ENCODE peak calls at places on chromosomes 13 and 19, in six cellular contexts. E is A549, H is K562, B is transverse colon, X is suprapubic skin, Z is tibial nerve. Q is an unnamed sample.

GRCh38 chr13:74586839-74587238 is 452.6 kb upstream of the KLF12 start:
- DNase-seq in E (no peak), H (no peak), B (no peak), X (no peak), Z (no peak), Q (no peak)

GRCh38 chr19:11949201-11949600 is 15.6 kb upstream of the ZNF763 start:
- DNase-seq in X (no peak), E (no peak), H (no peak), B (no peak), Z (no peak), Q (no peak)

GRCh38 chr19:42032428-42032827 is 37.6 kb downstream of the GRIK5 start:
- DNase-seq in X (no peak), H (no peak), B (no peak), E (no peak), Z (no peak), Q (no peak)

GRCh38 chr13:21603531-21604448 is at the start of gene MICU2:
- DNase-seq in Z (peak), E (peak), X (peak), H (peak), B (peak), Q (peak)

GRCh38 chr19:3061214-3062161 is 807 bp downstream of the TLE5 start:
- DNase-seq in X (no peak), Z (no peak), E (no peak), H (peak), B (peak), Q (peak)

GRCh38 chr13:59425211-59425721 is 738.5 kb downstream of the DIAPH3 start:
- DNase-seq in H (no peak), E (no peak), X (no peak), Z (no peak), B (no peak), Q (no peak)

GRCh38 chr13:101490400-101491015 is 38.0 kb downstream of the ITGBL1 start:
- DNase-seq in X (no peak), H (no peak), Z (no peak), E (no peak), B (no peak), Q (no peak)

GRCh38 chr13:24362435-24362951 is 53.1 kb downstream of the C1QTNF9 start:
- DNase-seq in X (no peak), H (no peak), Z (no peak), B (no peak), E (no peak), Q (no peak)

GRCh38 chr19:10418281-10419199 is 1.8 kb upstream of the PDE4A start:
- DNase-seq in X (no peak), E (peak), H (peak), Z (no peak), B (no peak), Q (no peak)

GRCh38 chr19:19021115-19021514 is 12.2 kb downstream of the SUGP2 start:
- DNase-seq in E (no peak), Z (no peak), B (no peak), H (no peak), X (no peak), Q (no peak)

GRCh38 chr13:113769106-113769505 is 10.1 kb downstream of the TMEM255B start:
- DNase-seq in X (no peak), Z (no peak), E (no peak), H (no peak), B (no peak), Q (no peak)

GRCh38 chr13:110042253-110042652 is 255.9 kb upstream of the IRS2 start:
- DNase-seq in B (no peak), Z (no peak), H (no peak), E (no peak), X (no peak), Q (no peak)

GRCh38 chr19:44212865-44213346 is 574 bp downstream of the ZNF227 start:
- DNase-seq in B (no peak), H (peak), E (peak), Z (no peak), X (no peak), Q (peak)

GRCh38 chr13:114067886-114068722 is 64.3 kb downstream of the RASA3 start:
- DNase-seq in B (peak), E (no peak), X (peak), Z (no peak), H (no peak), Q (no peak)

GRCh38 chr19:44855606-44856005 is 9.5 kb downstream of the NECTIN2 start:
- DNase-seq in E (no peak), X (no peak), B (no peak), H (no peak), Z (no peak), Q (no peak)

GRCh38 chr19:48713041-48713863 is 6.3 kb downstream of the MAMSTR start:
- DNase-seq in B (no peak), E (peak), H (peak), X (no peak), Z (no peak), Q (peak)

GRCh38 chr13:106503730-106504129 is 31.7 kb downstream of the EFNB2 start:
- DNase-seq in H (no peak), E (no peak), Z (no peak), X (no peak), B (no peak), Q (no peak)

GRCh38 chr19:41944336-41944735 is 14.8 kb downstream of the RABAC1 start:
- DNase-seq in H (no peak), Z (no peak), X (no peak), E (no peak), B (no peak), Q (no peak)

GRCh38 chr13:26722321-26722720 is 38.3 kb downstream of the GPR12 start:
- DNase-seq in E (no peak), X (no peak), B (no peak), Z (no peak), H (no peak), Q (no peak)

GRCh38 chr19:27676334-27676733 is 1536.6 kb downstream of the UQCRFS1 start:
- DNase-seq in Z (no peak), X (peak), E (no peak), H (no peak), B (no peak), Q (no peak)

GRCh38 chr19:48450441-48450840 is 4.7 kb downstream of the GRWD1 start:
- DNase-seq in H (no peak), Z (no peak), B (no peak), E (no peak), X (no peak), Q (no peak)

GRCh38 chr19:23561341-23561740 is 125.7 kb downstream of the ZNF675 start:
- DNase-seq in X (no peak), E (no peak), Z (no peak), B (no peak), H (no peak), Q (no peak)

GRCh38 chr13:28624707-28625432 is 34.1 kb upstream of the POMP start:
- DNase-seq in E (no peak), X (no peak), B (no peak), Z (no peak), H (no peak), Q (no peak)

GRCh38 chr13:79642596-79642995 is 161.6 kb downstream of the NDFIP2 start:
- DNase-seq in H (no peak), B (no peak), X (no peak), Z (no peak), E (no peak), Q (no peak)

GRCh38 chr13:52348081-52348480 is 57.9 kb downstream of the THSD1 start:
- DNase-seq in X (no peak), Z (no peak), E (peak), B (no peak), H (no peak), Q (no peak)

GRCh38 chr13:44703371-44703770 is 127.2 kb upstream of the TSC22D1 start:
- DNase-seq in H (no peak), B (no peak), X (no peak), Z (no peak), E (no peak), Q (no peak)

GRCh38 chr13:79212064-79212619 is 193.9 kb downstream of the RBM26 start:
- DNase-seq in B (no peak), X (no peak), Z (no peak), E (no peak), H (no peak), Q (no peak)

GRCh38 chr13:102729560-102730275 is 34.9 kb upstream of the METTL21C start:
- DNase-seq in Z (no peak), X (no peak), B (no peak), E (peak), H (no peak), Q (no peak)

GRCh38 chr13:19993024-19993423 is 34.5 kb downstream of the ZMYM2 start:
- DNase-seq in Z (no peak), E (no peak), B (no peak), X (no peak), H (no peak), Q (no peak)

GRCh38 chr13:23642110-23642509 is 71.9 kb downstream of the TNFRSF19 start:
- DNase-seq in X (no peak), B (no peak), Z (no peak), E (no peak), H (no peak), Q (no peak)

GRCh38 chr19:11479470-11480080 is 1.3 kb downstream of the ELAVL3 start:
- DNase-seq in H (peak), Z (no peak), X (no peak), E (no peak), B (peak), Q (peak)

GRCh38 chr19:28737021-28737525 is 475.9 kb downstream of the UQCRFS1 start:
- DNase-seq in B (no peak), X (no peak), E (peak), H (no peak), Z (peak), Q (no peak)

GRCh38 chr13:42071667-42072419 is 23.4 kb downstream of the DGKH start:
- DNase-seq in X (no peak), Z (no peak), H (peak), B (no peak), E (peak), Q (no peak)

GRCh38 chr13:30354481-30355404 is 47.4 kb upstream of the KATNAL1 start:
- DNase-seq in B (no peak), Z (no peak), X (no peak), H (no peak), E (no peak), Q (no peak)

GRCh38 chr13:70708744-70709143 is 600.5 kb upstream of the KLHL1 start:
- DNase-seq in Z (no peak), E (no peak), H (no peak), B (no peak), X (no peak), Q (no peak)

GRCh38 chr13:72808917-72809500 is 27.1 kb downstream of the PIBF1 start:
- DNase-seq in E (peak), X (no peak), Z (no peak), B (no peak), H (peak), Q (no peak)

GRCh38 chr19:16795042-16795441 is 34.2 kb upstream of the SIN3B start:
- DNase-seq in X (no peak), E (no peak), H (no peak), B (no peak), Z (no peak), Q (no peak)
- TF ChIP-seq POLR2A in X (no peak), E (no peak), H (no peak), B (no peak), Z (no peak), Q (no peak)

GRCh38 chr19:39297931-39298634 is 1.9 kb downstream of the IFNL1 start:
- DNase-seq in B (peak), H (no peak), X (peak), Z (no peak), E (no peak), Q (no peak)

GRCh38 chr19:39296906-39297305 is 699 bp downstream of the IFNL1 start:
- DNase-seq in H (no peak), X (peak), B (no peak), E (no peak), Z (no peak), Q (no peak)

GRCh38 chr19:39296055-39296645 is at the start of gene IFNL1:
- DNase-seq in X (peak), H (no peak), B (no peak), E (no peak), Z (no peak), Q (no peak)

GRCh38 chr19:39293394-39293793 is 2.8 kb upstream of the IFNL1 start:
- DNase-seq in Z (no peak), B (no peak), X (no peak), E (no peak), H (no peak), Q (no peak)
- TF ChIP-seq EP300 in Z (no peak), B (no peak), X (no peak), E (no peak), H (no peak), Q (no peak)

DNA sequence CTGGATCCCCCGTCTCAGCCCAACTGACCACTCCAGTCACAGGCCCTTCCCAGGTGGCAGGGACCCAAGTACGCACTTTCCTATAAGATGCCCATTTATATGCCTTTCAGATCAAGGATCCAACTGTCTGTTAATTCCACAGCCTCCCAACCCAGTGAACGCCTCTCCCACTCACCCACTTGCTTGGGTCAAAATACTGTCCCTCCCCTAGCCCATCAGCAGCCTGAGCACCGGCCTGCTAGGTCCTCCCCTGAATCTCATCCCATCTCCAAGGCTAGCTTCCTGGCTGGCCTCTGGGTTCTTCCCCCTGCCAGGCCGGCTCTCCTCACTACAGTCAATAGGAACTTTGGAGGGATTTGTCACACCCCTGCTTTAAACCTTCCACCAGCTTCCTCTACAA is 1.9 kb downstream of the UBE2S start:
- DNase-seq in X (no peak), Z (no peak), B (no peak), E (no peak), H (no peak), Q (no peak)
- TF ChIP-seq POLR2A in X (no peak), Z (no peak), B (no peak), E (no peak), H (no peak), Q (no peak)

DNA sequence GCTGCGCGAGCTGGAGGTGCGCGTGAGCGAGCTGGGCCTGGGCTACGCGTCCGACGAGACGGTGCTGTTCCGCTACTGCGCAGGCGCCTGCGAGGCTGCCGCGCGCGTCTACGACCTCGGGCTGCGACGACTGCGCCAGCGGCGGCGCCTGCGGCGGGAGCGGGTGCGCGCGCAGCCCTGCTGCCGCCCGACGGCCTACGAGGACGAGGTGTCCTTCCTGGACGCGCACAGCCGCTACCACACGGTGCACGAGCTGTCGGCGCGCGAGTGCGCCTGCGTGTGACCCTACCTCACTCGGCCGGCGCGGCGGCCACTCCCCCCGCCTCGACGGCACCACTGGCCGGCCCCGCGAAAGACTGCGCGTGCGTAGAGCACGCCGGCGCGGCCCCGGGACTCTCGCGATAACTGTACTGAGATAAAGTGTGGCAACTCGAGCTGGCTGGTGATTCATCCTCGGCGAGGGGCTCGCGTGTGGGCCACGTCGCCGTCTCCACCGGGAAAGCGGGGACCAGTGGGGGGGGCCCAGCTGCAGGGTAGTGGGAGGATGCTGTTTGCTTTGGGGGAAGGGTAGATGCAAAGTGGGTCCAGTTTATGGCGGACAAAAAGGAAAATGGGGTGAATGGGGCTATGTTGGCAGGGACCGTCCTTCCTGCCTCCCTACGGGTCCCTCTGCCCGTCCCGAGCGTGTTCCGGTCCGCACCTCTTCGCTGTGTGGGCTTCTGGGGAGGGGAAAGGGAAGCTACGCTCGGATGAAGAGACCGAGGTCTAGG is 11.4 kb downstream of the FUT6 start:
- DNase-seq in E (peak), H (peak), B (peak), X (peak), Z (peak), Q (peak)
- TF ChIP-seq EP300 in E (no peak), H (peak), B (no peak), X (no peak), Z (no peak), Q (no peak)

GRCh38 chr19:4431808-4432674 is 25.6 kb downstream of the UBXN6 start:
- DNase-seq in Z (no peak), E (no peak), X (no peak), B (no peak), H (no peak), Q (no peak)
- TF ChIP-seq POLR2A in Z (no peak), E (no peak), X (no peak), B (no peak), H (no peak), Q (no peak)

GRCh38 chr13:99558570-99559180 is 57.4 kb downstream of the TM9SF2 start:
- DNase-seq in B (no peak), X (no peak), E (no peak), H (no peak), Z (no peak), Q (no peak)

GRCh38 chr13:99555149-99555548 is 53.9 kb downstream of the TM9SF2 start:
- DNase-seq in H (no peak), Z (no peak), B (no peak), E (no peak), X (no peak), Q (no peak)

GRCh38 chr13:99556867-99557443 is 55.7 kb downstream of the TM9SF2 start:
- DNase-seq in Z (no peak), H (no peak), E (no peak), B (no peak), X (no peak), Q (no peak)

GRCh38 chr13:99564389-99564788 is 63.1 kb downstream of the TM9SF2 start:
- DNase-seq in X (no peak), E (no peak), B (no peak), H (no peak), Z (no peak), Q (no peak)

DNA sequence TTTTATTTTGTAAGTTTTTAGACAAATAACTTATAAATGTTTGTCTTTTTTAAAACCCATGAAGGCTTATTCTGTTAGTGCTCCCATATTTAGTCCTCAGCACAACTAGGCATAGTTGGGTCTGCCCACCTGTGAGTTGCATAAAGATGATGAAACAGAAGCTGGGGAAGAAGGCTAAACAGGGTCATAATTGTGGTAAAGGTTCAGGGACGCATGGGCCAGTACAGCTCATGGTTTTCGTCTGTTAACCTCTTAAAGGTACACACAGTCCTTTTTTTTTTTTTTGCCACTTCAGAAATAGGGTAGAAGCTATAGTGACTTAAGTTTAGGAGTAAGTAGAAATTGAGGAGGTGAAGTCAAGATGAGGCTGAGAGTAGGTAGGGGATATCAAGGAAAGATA is 58.3 kb downstream of the TM9SF2 start:
- DNase-seq in E (no peak), B (no peak), H (no peak), Z (no peak), X (no peak), Q (no peak)
- TF ChIP-seq EP300 in E (no peak), B (no peak), H (no peak), Z (no peak), X (no peak), Q (no peak)